ENCODE peak calls at places on chromosomes 11 and 22, in seven cellular contexts. One of them, this sample, is unnamed.

GRCh38 chr11:132589802-132590201 is 942.5 kb downstream of the OPCML start:
- DNase-seq in esophagus squamous epithelium: no peak
- DNase-seq in suprapubic skin: no peak
- DNase-seq in AG04450: no peak
- DNase-seq in Peyer's patch: no peak
- DNase-seq in HCT116: no peak
- DNase-seq in heart right ventricle: no peak
- DNase-seq in this sample: no peak

GRCh38 chr11:75022289-75022688 is 33.6 kb downstream of the NEU3 start:
- DNase-seq in esophagus squamous epithelium: no peak
- DNase-seq in Peyer's patch: no peak
- DNase-seq in suprapubic skin: no peak
- DNase-seq in HCT116: no peak
- DNase-seq in AG04450: no peak
- DNase-seq in heart right ventricle: no peak
- DNase-seq in this sample: no peak

GRCh38 chr22:44127353-44127752 is 53.4 kb upstream of the PARVG start:
- DNase-seq in heart right ventricle: no peak
- DNase-seq in Peyer's patch: no peak
- DNase-seq in esophagus squamous epithelium: no peak
- DNase-seq in HCT116: no peak
- DNase-seq in AG04450: no peak
- DNase-seq in suprapubic skin: no peak
- DNase-seq in this sample: no peak

GRCh38 chr11:50088231-50088630 is 55.6 kb downstream of the OR4C45 start:
- DNase-seq in HCT116: no peak
- DNase-seq in Peyer's patch: no peak
- DNase-seq in heart right ventricle: no peak
- DNase-seq in suprapubic skin: no peak
- DNase-seq in AG04450: no peak
- DNase-seq in esophagus squamous epithelium: no peak
- DNase-seq in this sample: no peak

GRCh38 chr22:25651332-25651731 is 86.9 kb downstream of the GRK3 start:
- DNase-seq in AG04450: no peak
- DNase-seq in heart right ventricle: no peak
- DNase-seq in HCT116: no peak
- DNase-seq in esophagus squamous epithelium: no peak
- DNase-seq in suprapubic skin: no peak
- DNase-seq in Peyer's patch: no peak
- DNase-seq in this sample: no peak

GRCh38 chr22:50129121-50129734 is 39.4 kb downstream of the MOV10L1 start:
- DNase-seq in AG04450: no peak
- DNase-seq in heart right ventricle: no peak
- DNase-seq in HCT116: no peak
- DNase-seq in Peyer's patch: no peak
- DNase-seq in esophagus squamous epithelium: no peak
- DNase-seq in suprapubic skin: no peak
- DNase-seq in this sample: no peak

GRCh38 chr11:14270690-14271542 is 88.1 kb downstream of the RRAS2 start:
- DNase-seq in AG04450: no peak
- DNase-seq in Peyer's patch: no peak
- DNase-seq in esophagus squamous epithelium: no peak
- DNase-seq in heart right ventricle: no peak
- DNase-seq in suprapubic skin: no peak
- DNase-seq in HCT116: no peak
- DNase-seq in this sample: no peak

GRCh38 chr11:47248304-47248663 is 330 bp downstream of the ACP2 start:
- DNase-seq in HCT116: no peak
- DNase-seq in esophagus squamous epithelium: no peak
- DNase-seq in AG04450: no peak
- DNase-seq in heart right ventricle: no peak
- DNase-seq in Peyer's patch: no peak
- DNase-seq in suprapubic skin: no peak
- DNase-seq in this sample: no peak

GRCh38 chr11:133082851-133083488 is 449.3 kb downstream of the OPCML start:
- DNase-seq in Peyer's patch: peak
- DNase-seq in AG04450: no peak
- DNase-seq in esophagus squamous epithelium: no peak
- DNase-seq in heart right ventricle: peak
- DNase-seq in suprapubic skin: no peak
- DNase-seq in HCT116: no peak
- DNase-seq in this sample: no peak

GRCh38 chr11:2576536-2576935 is 123.3 kb downstream of the KCNQ1OT1 start:
- DNase-seq in heart right ventricle: peak
- DNase-seq in Peyer's patch: no peak
- DNase-seq in HCT116: no peak
- DNase-seq in suprapubic skin: peak
- DNase-seq in esophagus squamous epithelium: no peak
- DNase-seq in AG04450: no peak
- DNase-seq in this sample: no peak
- H3K4me3 ChIP-seq in heart right ventricle: no peak
- H3K4me3 ChIP-seq in Peyer's patch: no peak
- H3K4me3 ChIP-seq in HCT116: no peak
- H3K4me3 ChIP-seq in suprapubic skin: no peak
- H3K4me3 ChIP-seq in esophagus squamous epithelium: no peak
- H3K4me3 ChIP-seq in AG04450: no peak
- H3K4me3 ChIP-seq in this sample: no peak

GRCh38 chr11:113840932-113841664 is 34.3 kb downstream of the USP28 start:
- DNase-seq in HCT116: no peak
- DNase-seq in heart right ventricle: no peak
- DNase-seq in esophagus squamous epithelium: no peak
- DNase-seq in AG04450: no peak
- DNase-seq in suprapubic skin: no peak
- DNase-seq in Peyer's patch: no peak
- DNase-seq in this sample: no peak

GRCh38 chr11:113838005-113838404 is 37.4 kb downstream of the USP28 start:
- DNase-seq in esophagus squamous epithelium: no peak
- DNase-seq in Peyer's patch: no peak
- DNase-seq in HCT116: no peak
- DNase-seq in heart right ventricle: no peak
- DNase-seq in AG04450: no peak
- DNase-seq in suprapubic skin: no peak
- DNase-seq in this sample: no peak

GRCh38 chr11:113839842-113840241 is 35.5 kb downstream of the USP28 start:
- DNase-seq in esophagus squamous epithelium: no peak
- DNase-seq in AG04450: no peak
- DNase-seq in heart right ventricle: no peak
- DNase-seq in suprapubic skin: no peak
- DNase-seq in Peyer's patch: no peak
- DNase-seq in HCT116: no peak
- DNase-seq in this sample: no peak

GRCh38 chr11:113847111-113847510 is 28.3 kb downstream of the USP28 start:
- DNase-seq in AG04450: no peak
- DNase-seq in heart right ventricle: no peak
- DNase-seq in esophagus squamous epithelium: no peak
- DNase-seq in HCT116: no peak
- DNase-seq in suprapubic skin: no peak
- DNase-seq in Peyer's patch: no peak
- DNase-seq in this sample: no peak

GRCh38 chr11:113841691-113842090 is 33.7 kb downstream of the USP28 start:
- DNase-seq in AG04450: no peak
- DNase-seq in suprapubic skin: no peak
- DNase-seq in esophagus squamous epithelium: no peak
- DNase-seq in HCT116: no peak
- DNase-seq in heart right ventricle: no peak
- DNase-seq in Peyer's patch: no peak
- DNase-seq in this sample: no peak
- TF ChIP-seq CTCF in AG04450: no peak
- TF ChIP-seq CTCF in suprapubic skin: no peak
- TF ChIP-seq CTCF in esophagus squamous epithelium: no peak
- TF ChIP-seq CTCF in HCT116: no peak
- TF ChIP-seq CTCF in heart right ventricle: no peak
- TF ChIP-seq CTCF in Peyer's patch: no peak
- TF ChIP-seq CTCF in this sample: no peak

GRCh38 chr11:86803136-86803535 is 2.8 kb downstream of the PRSS23 start:
- DNase-seq in esophagus squamous epithelium: no peak
- DNase-seq in suprapubic skin: no peak
- DNase-seq in Peyer's patch: no peak
- DNase-seq in AG04450: no peak
- DNase-seq in heart right ventricle: no peak
- DNase-seq in HCT116: no peak
- DNase-seq in this sample: no peak

GRCh38 chr11:86802601-86803051 is 2.3 kb downstream of the PRSS23 start:
- DNase-seq in heart right ventricle: no peak
- DNase-seq in suprapubic skin: no peak
- DNase-seq in HCT116: peak
- DNase-seq in AG04450: no peak
- DNase-seq in esophagus squamous epithelium: no peak
- DNase-seq in Peyer's patch: no peak
- DNase-seq in this sample: no peak

GRCh38 chr11:86804871-86805415 is 4.6 kb downstream of the PRSS23 start:
- DNase-seq in suprapubic skin: no peak
- DNase-seq in esophagus squamous epithelium: no peak
- DNase-seq in HCT116: no peak
- DNase-seq in AG04450: no peak
- DNase-seq in Peyer's patch: no peak
- DNase-seq in heart right ventricle: no peak
- DNase-seq in this sample: no peak

GRCh38 chr11:86802146-86802545 is 1.8 kb downstream of the PRSS23 start:
- DNase-seq in esophagus squamous epithelium: no peak
- DNase-seq in heart right ventricle: no peak
- DNase-seq in HCT116: no peak
- DNase-seq in suprapubic skin: no peak
- DNase-seq in Peyer's patch: no peak
- DNase-seq in AG04450: no peak
- DNase-seq in this sample: no peak

GRCh38 chr11:86803641-86804040 is 3.3 kb downstream of the PRSS23 start:
- DNase-seq in suprapubic skin: no peak
- DNase-seq in HCT116: no peak
- DNase-seq in Peyer's patch: no peak
- DNase-seq in AG04450: no peak
- DNase-seq in heart right ventricle: no peak
- DNase-seq in esophagus squamous epithelium: no peak
- DNase-seq in this sample: no peak
- H3K27ac ChIP-seq in suprapubic skin: peak
- H3K27ac ChIP-seq in HCT116: no peak
- H3K27ac ChIP-seq in Peyer's patch: no peak
- H3K27ac ChIP-seq in AG04450: no peak
- H3K27ac ChIP-seq in heart right ventricle: no peak
- H3K27ac ChIP-seq in esophagus squamous epithelium: peak
- H3K27ac ChIP-seq in this sample: peak

GRCh38 chr22:20017622-20017958 is 967 bp upstream of the ARVCF start:
- DNase-seq in Peyer's patch: no peak
- DNase-seq in AG04450: no peak
- DNase-seq in esophagus squamous epithelium: no peak
- DNase-seq in HCT116: no peak
- DNase-seq in suprapubic skin: no peak
- DNase-seq in heart right ventricle: no peak
- DNase-seq in this sample: no peak
- H3K4me3 ChIP-seq in Peyer's patch: peak
- H3K4me3 ChIP-seq in AG04450: no peak
- H3K4me3 ChIP-seq in esophagus squamous epithelium: peak
- H3K4me3 ChIP-seq in HCT116: peak
- H3K4me3 ChIP-seq in suprapubic skin: peak
- H3K4me3 ChIP-seq in heart right ventricle: peak
- H3K4me3 ChIP-seq in this sample: no peak

DNA sequence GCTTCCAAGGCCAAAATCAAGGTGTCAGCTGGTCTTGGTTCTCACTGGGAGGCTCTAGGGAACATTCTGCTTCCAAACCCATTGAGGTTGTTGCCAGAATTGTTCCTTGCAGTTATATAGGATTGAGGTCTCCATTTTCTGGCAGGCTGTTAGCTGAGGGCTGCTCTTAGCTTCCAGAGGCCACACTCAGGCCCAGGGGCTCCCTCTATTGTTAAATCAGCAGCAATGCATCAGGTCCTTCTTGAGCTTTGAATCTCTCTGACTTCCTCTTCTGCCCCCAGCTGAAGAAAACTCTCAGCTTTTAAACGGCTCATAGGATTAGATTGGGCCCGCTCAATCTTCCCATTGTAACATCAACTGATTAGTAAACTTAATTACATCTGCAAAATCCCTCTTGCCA is 39.3 kb upstream of the BSX start:
- DNase-seq in HCT116: peak
- DNase-seq in esophagus squamous epithelium: no peak
- DNase-seq in AG04450: peak
- DNase-seq in suprapubic skin: no peak
- DNase-seq in heart right ventricle: no peak
- DNase-seq in Peyer's patch: no peak
- DNase-seq in this sample: no peak
- TF ChIP-seq CTCF in HCT116: peak
- TF ChIP-seq CTCF in esophagus squamous epithelium: no peak
- TF ChIP-seq CTCF in AG04450: peak
- TF ChIP-seq CTCF in suprapubic skin: no peak
- TF ChIP-seq CTCF in heart right ventricle: no peak
- TF ChIP-seq CTCF in Peyer's patch: peak
- TF ChIP-seq CTCF in this sample: no peak

DNA sequence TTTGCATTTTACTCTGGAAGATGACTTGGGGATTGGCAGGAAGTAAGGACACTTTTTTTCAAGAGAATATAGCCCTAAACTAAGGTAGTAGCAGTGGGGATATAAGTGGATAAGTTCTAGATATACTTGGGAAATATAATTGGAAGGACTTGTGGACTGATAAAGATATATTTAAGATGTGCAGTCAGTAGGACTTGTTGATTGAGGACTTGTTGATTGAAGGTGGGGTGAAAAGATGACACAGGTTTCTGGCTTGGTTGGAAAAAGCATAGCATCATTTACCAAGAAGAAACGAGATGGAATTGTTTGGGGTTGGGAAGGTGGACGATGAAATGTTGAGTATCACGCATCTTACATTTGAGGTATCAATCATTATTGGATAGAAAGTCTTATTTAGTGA is 1.5 kb upstream of the TAF10 start:
- DNase-seq in esophagus squamous epithelium: no peak
- DNase-seq in AG04450: no peak
- DNase-seq in HCT116: no peak
- DNase-seq in suprapubic skin: no peak
- DNase-seq in Peyer's patch: no peak
- DNase-seq in heart right ventricle: no peak
- DNase-seq in this sample: no peak
- H3K27ac ChIP-seq in esophagus squamous epithelium: peak
- H3K27ac ChIP-seq in AG04450: no peak
- H3K27ac ChIP-seq in HCT116: no peak
- H3K27ac ChIP-seq in suprapubic skin: peak
- H3K27ac ChIP-seq in Peyer's patch: peak
- H3K27ac ChIP-seq in heart right ventricle: peak
- H3K27ac ChIP-seq in this sample: peak

This sample was measured in coronary artery.